ENCODE peak calls at places on chromosomes 7 and 10, in ten cellular contexts. E is brain microvascular endothelial cell; X is smooth muscle cell of the brain vasculature; F is PC-3; J is HFFc6; N is BJ; Q is body of pancreas; V is foreskin fibroblast; O is activated gamma-delta T cell treated with Interleukin-2 at 50 U/mL for 16 hours; Y is stimulated activated CD4-positive, alpha-beta T cell treated with anti-CD3 and anti-CD28 coated beads, Interleukin-12 subunit alpha, Interleukin-12 subunit beta, amount 100 ng/mL, for 48 hours. L is an unnamed sample.

GRCh38 chr7:37594602-37595001 is 89.0 kb upstream of the GPR141 start:
- DNase-seq in F (no peak), N (no peak), J (no peak), Y (no peak), Q (no peak), E (no peak), V (no peak), O (no peak), X (no peak), L (no peak)

GRCh38 chr7:151231080-151231479 is 1.2 kb upstream of the CHPF2 start:
- DNase-seq in O (no peak), E (no peak), X (no peak), J (no peak), F (no peak), N (no peak), Q (no peak), V (no peak), Y (no peak), L (no peak)

GRCh38 chr7:77995717-77996116 is 197.1 kb downstream of the PHTF2 start:
- DNase-seq in X (no peak), N (no peak), Q (no peak), F (no peak), V (no peak), O (no peak), Y (no peak), E (no peak), J (peak; percentile 14), L (no peak)

GRCh38 chr7:17941171-17941490 is 837 bp upstream of the SNX13 start:
- DNase-seq in F (peak; percentile 32), O (no peak), E (no peak), Y (no peak), X (no peak), Q (no peak), V (no peak), N (no peak), J (no peak), L (peak; percentile 57)

GRCh38 chr10:18683427-18683826 is 24.2 kb downstream of the ARL5B start:
- DNase-seq in E (no peak), X (no peak), Y (no peak), V (peak; percentile 48), J (peak; percentile 65), F (peak; percentile 63), O (no peak), Q (no peak), N (no peak), L (no peak)

GRCh38 chr10:114751856-114752255 is 69.7 kb upstream of the FHIP2A start:
- DNase-seq in Y (no peak), Q (no peak), N (peak; percentile 35), J (peak; percentile 71), V (no peak), O (no peak), X (no peak), F (peak; percentile 69), E (no peak), L (no peak)

GRCh38 chr10:125149278-125150047 is 10.9 kb downstream of the CTBP2 start:
- DNase-seq in Q (peak; percentile 75), F (peak; percentile 45), E (peak; percentile 86), N (no peak), V (peak; percentile 79), O (no peak), Y (no peak), J (peak; percentile 78), X (no peak), L (peak; percentile 73)

GRCh38 chr10:84181631-84182030 is 8.0 kb downstream of the GPR15LG start:
- DNase-seq in O (no peak), J (no peak), Y (no peak), F (no peak), E (no peak), V (no peak), Q (no peak), N (no peak), X (no peak), L (no peak)

GRCh38 chr10:73647211-73647874 is 6.1 kb upstream of the MYOZ1 start:
- DNase-seq in J (no peak), X (no peak), O (no peak), N (no peak), V (peak; percentile 26), Q (peak; percentile 67), E (no peak), F (no peak), Y (no peak), L (peak; percentile 49)

GRCh38 chr10:127983701-127984100 is 76.8 kb downstream of the PTPRE start:
- DNase-seq in V (no peak), N (no peak), F (no peak), Q (no peak), J (no peak), Y (no peak), O (no peak), X (no peak), E (no peak), L (no peak)

GRCh38 chr10:72490951-72491350 is 134.9 kb downstream of the MICU1 start:
- DNase-seq in F (no peak), E (peak; percentile 14), V (no peak), O (no peak), Q (no peak), N (no peak), J (peak; percentile 6), Y (no peak), X (no peak), L (no peak)

GRCh38 chr10:58513189-58514101 is 773 bp downstream of the BICC1 start:
- DNase-seq in O (no peak), J (peak; percentile 55), E (peak; percentile 56), F (peak; percentile 71), N (peak; percentile 49), Y (no peak), V (peak; percentile 68), Q (peak; percentile 39), X (peak; percentile 59), L (no peak)

GRCh38 chr10:111091833-111092232 is 15.0 kb downstream of the ADRA2A start:
- DNase-seq in E (no peak), X (no peak), V (no peak), F (no peak), J (no peak), Q (no peak), O (no peak), N (no peak), Y (no peak), L (no peak)

GRCh38 chr7:116560021-116560970 is 35.5 kb downstream of the CAV1 start:
- DNase-seq in E (no peak), O (no peak), Q (no peak), N (no peak), V (no peak), Y (no peak), F (peak; percentile 65), J (no peak), X (no peak), L (peak; percentile 2)

GRCh38 chr10:44724415-44725174 is 186.5 kb upstream of the TMEM72 start:
- DNase-seq in Y (no peak), O (no peak), V (peak; percentile 70), E (peak; percentile 85), N (peak; percentile 63), F (peak; percentile 70), J (peak; percentile 94), X (peak; percentile 29), Q (no peak), L (no peak)

GRCh38 chr10:18104223-18104872 is 35.9 kb upstream of the CACNB2 start:
- DNase-seq in F (peak; percentile 52), N (no peak), E (peak; percentile 47), Y (peak; percentile 27), O (peak; percentile 27), V (peak; percentile 9), J (peak; percentile 22), X (peak; percentile 26), Q (peak; percentile 76), L (peak; percentile 57)

GRCh38 chr10:89003344-89003743 is 12.7 kb downstream of the FAS start:
- DNase-seq in N (no peak), E (no peak), F (no peak), Y (no peak), X (no peak), J (no peak), Q (no peak), V (no peak), O (no peak), L (no peak)

GRCh38 chr7:84183741-84184140 is 10.8 kb downstream of the SEMA3A start:
- DNase-seq in Y (no peak), F (no peak), J (no peak), N (no peak), O (no peak), E (no peak), Q (no peak), X (no peak), V (no peak), L (no peak)

GRCh38 chr10:71684356-71685173 is 35.0 kb downstream of the C10orf105 start:
- DNase-seq in O (no peak), X (no peak), Y (no peak), J (no peak), Q (no peak), F (peak; percentile 15), N (no peak), E (no peak), V (no peak), L (no peak)

GRCh38 chr10:117159390-117159789 is 21.3 kb upstream of the VAX1 start:
- DNase-seq in N (no peak), Q (no peak), F (no peak), E (no peak), V (no peak), O (no peak), Y (no peak), J (no peak), X (no peak), L (no peak)

GRCh38 chr10:30980951-30981616 is 50.6 kb downstream of the ZNF438 start:
- DNase-seq in E (no peak), J (peak; percentile 60), F (peak; percentile 53), N (no peak), X (no peak), O (no peak), V (peak; percentile 78), Y (no peak), Q (peak; percentile 81), L (peak; percentile 13)